ENCODE peak calls at places on chromosome 22, in six cellular contexts. A is PC-3; F is mesenchymal stem cell; Z is NCI-H1092; C is AG08395; O is effector memory CD4-positive, alpha-beta T cell. K is an unnamed sample.
A peak's percentile ranks its signal among the peaks of the same experiment; 100 is the strongest.

GRCh38 chr22:35684270-35684700 is 33.4 kb upstream of the APOL5 start:
- DNase-seq in A (no peak), F (peak; percentile 28), Z (peak; percentile 45), C (peak; percentile 29), O (no peak), K (peak; percentile 18)

GRCh38 chr22:28791841-28792490 is 8.4 kb downstream of the XBP1 start:
- DNase-seq in A (no peak), F (no peak), Z (no peak), C (no peak), O (no peak), K (no peak)

GRCh38 chr22:28896611-28897010 is 13.2 kb downstream of the ZNRF3 start:
- DNase-seq in A (peak; percentile 7), F (no peak), Z (no peak), C (no peak), O (no peak), K (no peak)

GRCh38 chr22:45455621-45456020 is 42.1 kb downstream of the RIBC2 start:
- DNase-seq in A (no peak), F (no peak), Z (no peak), C (peak; percentile 23), O (no peak), K (no peak)

GRCh38 chr22:39583066-39583667 is 12.6 kb downstream of the CACNA1I start:
- DNase-seq in A (no peak), F (no peak), Z (no peak), C (no peak), O (no peak), K (no peak)

GRCh38 chr22:26884921-26885320 is 227.5 kb downstream of the MIAT start:
- DNase-seq in A (no peak), F (no peak), Z (no peak), C (no peak), O (no peak), K (no peak)

GRCh38 chr22:49929553-49929979 is 11.1 kb downstream of the CRELD2 start:
- DNase-seq in A (peak; percentile 62), F (no peak), Z (no peak), C (peak; percentile 79), O (peak; percentile 54), K (peak; percentile 85)

GRCh38 chr22:38924197-38924952 is 33.0 kb upstream of the APOBEC3A start:
- DNase-seq in A (peak; percentile 93), F (peak; percentile 78), Z (peak; percentile 98), C (peak; percentile 79), O (no peak), K (peak; percentile 89)

GRCh38 chr22:41302016-41302767 is 867 bp downstream of the ZC3H7B start:
- DNase-seq in A (no peak), F (peak; percentile 18), Z (no peak), C (no peak), O (no peak), K (peak; percentile 65)

GRCh38 chr22:46614070-46614931 is 5.9 kb upstream of the GRAMD4 start:
- DNase-seq in A (no peak), F (no peak), Z (no peak), C (no peak), O (peak; percentile 77), K (no peak)

GRCh38 chr22:37053310-37054077 is 2.0 kb downstream of the KCTD17 start:
- DNase-seq in A (no peak), F (no peak), Z (no peak), C (no peak), O (no peak), K (no peak)

GRCh38 chr22:23834830-23835772 is 3.7 kb downstream of the DERL3 start:
- DNase-seq in A (no peak), F (no peak), Z (no peak), C (no peak), O (no peak), K (no peak)

GRCh38 chr22:42932197-42932519 is 75.1 kb upstream of the ARFGAP3 start:
- DNase-seq in A (no peak), F (no peak), Z (no peak), C (no peak), O (no peak), K (no peak)

GRCh38 chr22:31650391-31650790 is 11.6 kb downstream of the PISD start:
- DNase-seq in A (no peak), F (peak; percentile 72), Z (no peak), C (peak; percentile 53), O (no peak), K (no peak)

GRCh38 chr22:40406063-40406890 is 35.9 kb downstream of the SGSM3 start:
- DNase-seq in A (no peak), F (no peak), Z (no peak), C (no peak), O (no peak), K (no peak)

GRCh38 chr22:28477556-28477955 is 202.1 kb downstream of the TTC28 start:
- DNase-seq in A (no peak), F (no peak), Z (no peak), C (no peak), O (no peak), K (no peak)

GRCh38 chr22:27433585-27434190 is 367.9 kb downstream of the MN1 start:
- DNase-seq in A (peak; percentile 38), F (no peak), Z (no peak), C (no peak), O (no peak), K (no peak)

GRCh38 chr22:46756097-46756496 is 6.4 kb upstream of the TBC1D22A start:
- DNase-seq in A (no peak), F (no peak), Z (no peak), C (no peak), O (no peak), K (no peak)

GRCh38 chr22:25475554-25476022 is 88.9 kb upstream of the GRK3 start:
- DNase-seq in A (no peak), F (peak; percentile 77), Z (peak; percentile 77), C (peak; percentile 24), O (no peak), K (peak; percentile 58)

GRCh38 chr22:30720263-30720837 is 25.7 kb downstream of the OSBP2 start:
- DNase-seq in A (no peak), F (no peak), Z (no peak), C (no peak), O (no peak), K (no peak)

GRCh38 chr22:23192133-23192532 is 11.8 kb downstream of the BCR start:
- DNase-seq in A (no peak), F (no peak), Z (peak; percentile 48), C (no peak), O (no peak), K (no peak)

GRCh38 chr22:39567135-39567946 is 3.2 kb upstream of the CACNA1I start:
- DNase-seq in A (no peak), F (no peak), Z (no peak), C (no peak), O (peak; percentile 8), K (no peak)

GRCh38 chr22:42308887-42309468 is 38.5 kb upstream of the TCF20 start:
- DNase-seq in A (no peak), F (no peak), Z (no peak), C (no peak), O (no peak), K (no peak)

GRCh38 chr22:30488121-30488520 is 16.3 kb upstream of the SEC14L3 start:
- DNase-seq in A (no peak), F (no peak), Z (no peak), C (no peak), O (no peak), K (no peak)

GRCh38 chr22:38414009-38414395 is 41.0 kb downstream of the KCNJ4 start:
- DNase-seq in A (no peak), F (no peak), Z (no peak), C (no peak), O (no peak), K (no peak)

K was measured in hepatocyte.